ENCODE peak calls at places on chromosome 18, in six cellular contexts. Z is GM06990; K is activated naive CD8-positive, alpha-beta T cell treated with anti-CD3 and anti-CD28 coated beads for 36 hours; L is smooth muscle cell of the brain vasculature; S is A549; O is D341Med. A is an unnamed sample.

GRCh38 chr18:9029131-9029530 is 73.4 kb upstream of the NDUFV2 start:
- DNase-seq in S (no peak), O (no peak), Z (no peak), K (no peak), L (no peak), A (no peak)

GRCh38 chr18:75209952-75210261 is 690 bp upstream of the TSHZ1 start:
- DNase-seq in S (no peak), Z (no peak), O (no peak), L (no peak), K (no peak), A (no peak)

GRCh38 chr18:54388203-54389142 is 30.8 kb downstream of the C18orf54 start:
- DNase-seq in K (peak), O (no peak), L (peak), Z (peak), S (peak), A (no peak)

GRCh38 chr18:42719221-42719620 is 396.3 kb downstream of the RIT2 start:
- DNase-seq in S (no peak), Z (no peak), O (no peak), L (no peak), K (no peak), A (no peak)

GRCh38 chr18:56516769-56517168 is 121.6 kb downstream of the TXNL1 start:
- DNase-seq in K (no peak), L (no peak), O (no peak), S (no peak), Z (no peak), A (no peak)

GRCh38 chr18:58223717-58224424 is 179.8 kb downstream of the NEDD4L start:
- DNase-seq in L (peak), Z (no peak), K (no peak), S (peak), O (no peak), A (no peak)

GRCh38 chr18:10065296-10065695 is 151.5 kb downstream of the VAPA start:
- DNase-seq in L (no peak), S (no peak), K (no peak), O (no peak), Z (no peak), A (no peak)

GRCh38 chr18:76234559-76234958 is 260.5 kb downstream of the ZNF516 start:
- DNase-seq in K (no peak), S (no peak), O (no peak), Z (no peak), L (no peak), A (no peak)

GRCh38 chr18:58581265-58581664 is 47.6 kb downstream of the ALPK2 start:
- DNase-seq in K (no peak), O (no peak), Z (no peak), L (peak), S (peak), A (no peak)

GRCh38 chr18:42437646-42438045 is 482.6 kb downstream of the PIK3C3 start:
- DNase-seq in S (no peak), L (no peak), K (no peak), Z (no peak), O (no peak), A (no peak)

GRCh38 chr18:9943311-9943710 is 29.5 kb downstream of the VAPA start:
- DNase-seq in K (no peak), Z (no peak), O (no peak), L (no peak), S (no peak), A (no peak)

GRCh38 chr18:3321133-3321812 is 59.3 kb downstream of the MYL12B start:
- DNase-seq in K (no peak), S (peak), L (no peak), Z (no peak), O (no peak), A (no peak)

GRCh38 chr18:79227617-79228016 is 158.4 kb downstream of the ATP9B start:
- DNase-seq in S (no peak), Z (no peak), O (no peak), L (no peak), K (no peak), A (no peak)

GRCh38 chr18:39701071-39701783 is 2135.6 kb upstream of the CELF4 start:
- DNase-seq in K (no peak), O (no peak), L (no peak), S (no peak), Z (no peak), A (no peak)

A was measured in activated CD4-positive, CD25-positive, alpha-beta regulatory T cell treated with anti-CD3 and anti-CD28 coated beads, Interleukin-2, amount 50 U/mL, for 16 hours.